ENCODE peak calls at places on chromosome 21, in seven cellular contexts. One of them, this sample, is unnamed.

GRCh38 chr21:31731802-31732537 is at the start of gene SCAF4:
- DNase-seq in suprapubic skin: peak; percentile 92
- DNase-seq in GM12878: peak; percentile 28
- DNase-seq in HCT116: peak; percentile 56
- DNase-seq in spleen: peak; percentile 98
- DNase-seq in breast epithelium: peak; percentile 82
- DNase-seq in sigmoid colon: peak; percentile 94
- DNase-seq in this sample: peak; percentile 83

GRCh38 chr21:27776925-27777553 is 810.2 kb upstream of the ADAMTS5 start:
- DNase-seq in breast epithelium: no peak
- DNase-seq in HCT116: no peak
- DNase-seq in sigmoid colon: no peak
- DNase-seq in GM12878: no peak
- DNase-seq in spleen: no peak
- DNase-seq in suprapubic skin: no peak
- DNase-seq in this sample: no peak

GRCh38 chr21:42564561-42564971 is 50.9 kb downstream of the SLC37A1 start:
- DNase-seq in sigmoid colon: peak; percentile 44
- DNase-seq in breast epithelium: no peak
- DNase-seq in spleen: peak; percentile 74
- DNase-seq in GM12878: no peak
- DNase-seq in HCT116: no peak
- DNase-seq in suprapubic skin: peak; percentile 54
- DNase-seq in this sample: no peak

GRCh38 chr21:41100826-41101550 is 67.0 kb upstream of the BACE2 start:
- DNase-seq in breast epithelium: no peak
- DNase-seq in HCT116: no peak
- DNase-seq in GM12878: no peak
- DNase-seq in spleen: no peak
- DNase-seq in sigmoid colon: no peak
- DNase-seq in suprapubic skin: no peak
- DNase-seq in this sample: no peak

GRCh38 chr21:33374080-33374873 is 28.9 kb upstream of the IFNGR2 start:
- DNase-seq in spleen: no peak
- DNase-seq in breast epithelium: no peak
- DNase-seq in GM12878: no peak
- DNase-seq in sigmoid colon: no peak
- DNase-seq in HCT116: peak; percentile 53
- DNase-seq in suprapubic skin: peak; percentile 44
- DNase-seq in this sample: peak; percentile 69

GRCh38 chr21:40471103-40471502 is 375.9 kb downstream of the DSCAM start:
- DNase-seq in sigmoid colon: no peak
- DNase-seq in spleen: no peak
- DNase-seq in HCT116: no peak
- DNase-seq in suprapubic skin: no peak
- DNase-seq in GM12878: no peak
- DNase-seq in breast epithelium: no peak
- DNase-seq in this sample: no peak

GRCh38 chr21:42299324-42300044 is 15.7 kb downstream of the TFF3 start:
- DNase-seq in HCT116: no peak
- DNase-seq in breast epithelium: peak; percentile 54
- DNase-seq in spleen: peak; percentile 69
- DNase-seq in GM12878: no peak
- DNase-seq in suprapubic skin: peak; percentile 56
- DNase-seq in sigmoid colon: no peak
- DNase-seq in this sample: peak; percentile 44

GRCh38 chr21:43731476-43731875 is 12.5 kb downstream of the PDXK start:
- DNase-seq in spleen: no peak
- DNase-seq in sigmoid colon: no peak
- DNase-seq in suprapubic skin: no peak
- DNase-seq in HCT116: no peak
- DNase-seq in breast epithelium: no peak
- DNase-seq in GM12878: no peak
- DNase-seq in this sample: no peak

GRCh38 chr21:40757366-40757765 is 89.6 kb downstream of the DSCAM start:
- DNase-seq in GM12878: no peak
- DNase-seq in breast epithelium: no peak
- DNase-seq in HCT116: no peak
- DNase-seq in suprapubic skin: no peak
- DNase-seq in sigmoid colon: no peak
- DNase-seq in spleen: no peak
- DNase-seq in this sample: no peak

DNA sequence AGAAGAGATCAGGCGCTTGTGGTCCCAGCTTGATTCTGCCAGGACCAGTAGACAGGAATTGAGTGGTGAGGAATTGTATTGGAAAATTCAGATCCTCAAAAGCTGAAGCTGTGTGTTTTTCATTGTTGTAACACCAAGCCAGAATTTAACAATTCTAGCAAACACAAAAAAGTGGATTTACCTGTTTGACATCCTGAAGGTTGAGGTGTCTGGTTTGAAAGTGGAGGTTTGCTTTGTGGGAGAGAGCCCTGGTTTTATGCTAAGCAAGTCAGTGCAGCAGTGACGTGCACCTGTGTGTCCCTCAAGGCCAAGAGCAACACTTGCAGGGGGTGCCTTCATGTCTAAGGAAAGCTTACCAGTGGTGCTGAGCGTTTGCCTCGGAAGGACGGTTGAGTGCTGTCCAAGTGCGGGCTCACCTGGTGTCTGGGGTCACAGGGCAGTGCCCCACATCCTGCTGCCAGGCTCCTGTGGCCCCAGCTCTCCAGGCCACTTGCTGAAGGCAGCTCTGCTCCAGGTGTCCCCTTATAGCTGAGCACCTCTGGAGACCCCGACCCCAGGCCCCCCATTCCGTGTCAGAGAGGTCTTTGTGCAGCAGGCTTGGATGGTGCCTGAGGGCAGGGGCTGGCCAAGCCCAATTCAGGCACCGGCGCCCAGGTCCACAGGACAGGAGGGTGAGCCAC is 27.7 kb downstream of the PCNT start:
- DNase-seq in sigmoid colon: no peak
- DNase-seq in spleen: no peak
- DNase-seq in HCT116: no peak
- DNase-seq in breast epithelium: no peak
- DNase-seq in GM12878: no peak
- DNase-seq in suprapubic skin: no peak
- DNase-seq in this sample: no peak
- TF ChIP-seq POLR2AphosphoS5 in sigmoid colon: no peak
- TF ChIP-seq POLR2AphosphoS5 in spleen: no peak
- TF ChIP-seq POLR2AphosphoS5 in HCT116: no peak
- TF ChIP-seq POLR2AphosphoS5 in breast epithelium: no peak
- TF ChIP-seq POLR2AphosphoS5 in GM12878: no peak
- TF ChIP-seq POLR2AphosphoS5 in suprapubic skin: no peak
- TF ChIP-seq POLR2AphosphoS5 in this sample: no peak

GRCh38 chr21:46159390-46159789 is 4.0 kb upstream of the FTCD start:
- DNase-seq in spleen: no peak
- DNase-seq in suprapubic skin: no peak
- DNase-seq in sigmoid colon: peak; percentile 58
- DNase-seq in GM12878: no peak
- DNase-seq in breast epithelium: no peak
- DNase-seq in HCT116: no peak
- DNase-seq in this sample: no peak
- TF ChIP-seq CTCF in spleen: no peak
- TF ChIP-seq CTCF in suprapubic skin: no peak
- TF ChIP-seq CTCF in sigmoid colon: no peak
- TF ChIP-seq CTCF in GM12878: no peak
- TF ChIP-seq CTCF in breast epithelium: no peak
- TF ChIP-seq CTCF in HCT116: no peak
- TF ChIP-seq CTCF in this sample: no peak

GRCh38 chr21:29433366-29434059 is 134.8 kb downstream of the BACH1 start:
- DNase-seq in suprapubic skin: no peak
- DNase-seq in breast epithelium: no peak
- DNase-seq in spleen: no peak
- DNase-seq in HCT116: no peak
- DNase-seq in sigmoid colon: no peak
- DNase-seq in GM12878: no peak
- DNase-seq in this sample: no peak
- TF ChIP-seq POLR2AphosphoS5 in suprapubic skin: no peak
- TF ChIP-seq POLR2AphosphoS5 in breast epithelium: no peak
- TF ChIP-seq POLR2AphosphoS5 in spleen: no peak
- TF ChIP-seq POLR2AphosphoS5 in HCT116: no peak
- TF ChIP-seq POLR2AphosphoS5 in sigmoid colon: no peak
- TF ChIP-seq POLR2AphosphoS5 in GM12878: no peak
- TF ChIP-seq POLR2AphosphoS5 in this sample: no peak

DNA sequence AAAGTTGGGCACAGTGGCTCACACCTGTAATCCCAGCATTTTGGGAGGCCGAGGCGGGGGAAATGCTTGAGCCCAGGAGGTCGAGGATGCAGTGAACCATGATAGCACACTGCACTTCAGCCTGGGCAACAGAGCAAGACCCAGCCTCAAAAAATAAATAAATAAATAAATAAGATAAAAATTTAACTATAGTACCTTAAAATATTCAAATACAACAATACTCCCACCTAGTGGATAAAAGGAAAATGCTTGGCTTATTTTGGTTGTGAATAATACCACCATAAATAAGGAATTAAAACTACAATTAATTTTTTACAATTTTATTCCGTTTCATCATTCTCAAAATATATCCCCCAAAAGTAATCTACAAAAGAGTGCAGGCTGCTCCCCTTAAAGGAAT is 8.1 kb downstream of the PSMG1 start:
- DNase-seq in spleen: no peak
- DNase-seq in breast epithelium: no peak
- DNase-seq in GM12878: no peak
- DNase-seq in sigmoid colon: no peak
- DNase-seq in HCT116: no peak
- DNase-seq in suprapubic skin: no peak
- DNase-seq in this sample: no peak
- TF ChIP-seq CTCF in spleen: no peak
- TF ChIP-seq CTCF in breast epithelium: peak; percentile 30
- TF ChIP-seq CTCF in GM12878: no peak
- TF ChIP-seq CTCF in sigmoid colon: peak; percentile 16
- TF ChIP-seq CTCF in HCT116: peak; percentile 22
- TF ChIP-seq CTCF in suprapubic skin: no peak
- TF ChIP-seq CTCF in this sample: peak; percentile 20

DNA sequence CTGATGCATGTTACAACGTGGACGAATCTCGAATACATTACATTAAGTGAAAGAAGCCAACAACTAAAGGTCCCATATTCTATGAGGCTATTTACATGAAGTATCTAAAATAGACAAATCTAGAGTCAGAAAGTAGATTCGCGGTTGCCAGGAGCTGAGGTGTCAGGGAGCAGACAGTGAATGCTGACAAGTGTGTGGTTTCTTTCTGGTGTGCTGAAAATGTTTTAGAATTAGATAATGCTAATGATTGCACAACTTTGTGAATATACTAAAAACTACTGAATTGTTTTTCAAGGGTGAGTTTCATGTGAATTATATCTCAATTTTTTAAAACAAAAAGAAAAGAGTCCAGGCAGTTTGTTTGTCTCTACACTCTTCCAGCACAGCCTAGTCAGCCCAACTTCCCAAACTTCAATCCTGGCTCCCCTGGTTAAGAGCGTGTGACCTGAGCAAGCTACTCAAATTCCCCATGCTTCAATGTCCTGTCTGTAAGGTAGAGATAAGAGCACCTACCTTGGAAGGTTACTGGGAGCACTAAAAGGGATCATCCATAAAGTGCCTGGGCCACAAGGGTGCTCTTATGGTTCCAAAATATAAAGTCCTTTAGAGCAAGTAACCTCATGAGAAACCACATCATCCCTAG is 20.9 kb downstream of the HLCS start:
- DNase-seq in breast epithelium: no peak
- DNase-seq in suprapubic skin: no peak
- DNase-seq in sigmoid colon: no peak
- DNase-seq in HCT116: no peak
- DNase-seq in spleen: no peak
- DNase-seq in GM12878: no peak
- DNase-seq in this sample: no peak
- TF ChIP-seq POLR2AphosphoS5 in breast epithelium: no peak
- TF ChIP-seq POLR2AphosphoS5 in suprapubic skin: no peak
- TF ChIP-seq POLR2AphosphoS5 in sigmoid colon: no peak
- TF ChIP-seq POLR2AphosphoS5 in HCT116: no peak
- TF ChIP-seq POLR2AphosphoS5 in spleen: no peak
- TF ChIP-seq POLR2AphosphoS5 in GM12878: no peak
- TF ChIP-seq POLR2AphosphoS5 in this sample: no peak

DNA sequence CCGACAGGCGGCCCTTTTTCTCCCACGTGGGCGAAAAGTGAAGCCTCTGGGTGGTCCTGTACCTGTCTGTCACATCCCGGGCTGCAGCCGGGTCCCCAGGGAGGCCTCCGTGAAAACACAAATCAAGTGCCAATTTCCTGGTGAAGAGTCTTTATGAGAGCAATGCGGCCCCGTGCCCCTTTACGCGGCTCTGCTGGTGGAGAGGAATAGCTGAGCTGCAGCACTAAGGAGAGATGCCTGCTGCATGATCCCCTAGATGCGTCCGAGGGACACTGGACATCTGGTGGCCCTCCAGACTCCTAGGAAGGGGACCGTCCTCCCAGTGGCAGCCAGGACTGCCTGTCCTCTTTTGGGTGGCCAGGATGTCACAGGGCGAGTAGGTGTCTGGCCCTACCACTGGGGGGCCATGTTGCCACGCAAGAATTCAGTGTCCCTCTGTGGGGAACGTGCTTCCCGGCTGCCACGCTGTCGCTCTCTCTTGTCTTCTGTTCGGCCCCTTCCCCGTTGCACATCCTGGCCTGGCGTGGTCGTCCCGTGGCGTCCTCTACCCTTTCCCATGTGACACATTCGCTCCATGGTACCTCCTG is 38.7 kb downstream of the COL18A1 start:
- DNase-seq in spleen: peak; percentile 48
- DNase-seq in GM12878: no peak
- DNase-seq in suprapubic skin: no peak
- DNase-seq in HCT116: no peak
- DNase-seq in sigmoid colon: no peak
- DNase-seq in breast epithelium: no peak
- DNase-seq in this sample: peak; percentile 58
- TF ChIP-seq CTCF in spleen: no peak
- TF ChIP-seq CTCF in GM12878: peak; percentile 17
- TF ChIP-seq CTCF in suprapubic skin: no peak
- TF ChIP-seq CTCF in HCT116: no peak
- TF ChIP-seq CTCF in sigmoid colon: no peak
- TF ChIP-seq CTCF in breast epithelium: no peak
- TF ChIP-seq CTCF in this sample: peak; percentile 31